ENCODE peak calls at places on chromosomes 16 and 17, in nine cellular contexts. One of them, this sample, is unnamed.
A peak's percentile ranks its signal among the peaks of the same experiment; 100 is the strongest.

GRCh38 chr17:67260051-67260987 is 15.3 kb upstream of the HELZ start:
- DNase-seq in tibial nerve: peak; percentile 94
- DNase-seq in gastrocnemius medialis: peak; percentile 24
- DNase-seq in heart left ventricle: peak; percentile 31
- DNase-seq in HepG2: peak; percentile 77
- DNase-seq in lower leg skin: no peak
- DNase-seq in uterus: peak; percentile 57
- DNase-seq in right lobe of liver: peak; percentile 72
- DNase-seq in A549: peak; percentile 48
- DNase-seq in this sample: no peak

GRCh38 chr16:990516-991291 is 9.1 kb downstream of the SOX8 start:
- DNase-seq in right lobe of liver: no peak
- DNase-seq in A549: no peak
- DNase-seq in lower leg skin: no peak
- DNase-seq in tibial nerve: no peak
- DNase-seq in gastrocnemius medialis: no peak
- DNase-seq in heart left ventricle: no peak
- DNase-seq in uterus: no peak
- DNase-seq in HepG2: no peak
- DNase-seq in this sample: no peak

GRCh38 chr17:35486920-35487727 is 38.6 kb upstream of the SLFN13 start:
- DNase-seq in tibial nerve: peak; percentile 15
- DNase-seq in heart left ventricle: peak; percentile 60
- DNase-seq in A549: no peak
- DNase-seq in gastrocnemius medialis: peak; percentile 20
- DNase-seq in right lobe of liver: peak; percentile 61
- DNase-seq in uterus: peak; percentile 24
- DNase-seq in HepG2: no peak
- DNase-seq in lower leg skin: peak; percentile 91
- DNase-seq in this sample: no peak

GRCh38 chr17:2905269-2905668 is 109.0 kb downstream of the RAP1GAP2 start:
- DNase-seq in right lobe of liver: no peak
- DNase-seq in gastrocnemius medialis: no peak
- DNase-seq in uterus: no peak
- DNase-seq in HepG2: no peak
- DNase-seq in heart left ventricle: peak; percentile 91
- DNase-seq in tibial nerve: no peak
- DNase-seq in lower leg skin: no peak
- DNase-seq in A549: no peak
- DNase-seq in this sample: no peak

GRCh38 chr17:82952019-82952418 is 112.2 kb upstream of the ZNF750 start:
- DNase-seq in right lobe of liver: peak; percentile 37
- DNase-seq in A549: no peak
- DNase-seq in lower leg skin: peak; percentile 56
- DNase-seq in HepG2: no peak
- DNase-seq in heart left ventricle: no peak
- DNase-seq in uterus: no peak
- DNase-seq in tibial nerve: no peak
- DNase-seq in gastrocnemius medialis: no peak
- DNase-seq in this sample: no peak

GRCh38 chr17:64326420-64327054 is 63.5 kb upstream of the TEX2 start:
- DNase-seq in uterus: peak; percentile 79
- DNase-seq in tibial nerve: peak; percentile 75
- DNase-seq in lower leg skin: peak; percentile 95
- DNase-seq in A549: peak; percentile 38
- DNase-seq in HepG2: peak; percentile 63
- DNase-seq in heart left ventricle: peak; percentile 90
- DNase-seq in gastrocnemius medialis: peak; percentile 73
- DNase-seq in right lobe of liver: peak; percentile 81
- DNase-seq in this sample: peak; percentile 96

GRCh38 chr17:72560303-72561247 is 439.8 kb downstream of the SOX9 start:
- DNase-seq in right lobe of liver: no peak
- DNase-seq in tibial nerve: no peak
- DNase-seq in gastrocnemius medialis: no peak
- DNase-seq in lower leg skin: no peak
- DNase-seq in HepG2: peak; percentile 68
- DNase-seq in uterus: no peak
- DNase-seq in A549: peak; percentile 87
- DNase-seq in heart left ventricle: no peak
- DNase-seq in this sample: no peak

GRCh38 chr17:76145231-76146052 is 4.4 kb upstream of the FOXJ1 start:
- DNase-seq in heart left ventricle: no peak
- DNase-seq in uterus: no peak
- DNase-seq in tibial nerve: no peak
- DNase-seq in lower leg skin: no peak
- DNase-seq in right lobe of liver: no peak
- DNase-seq in A549: no peak
- DNase-seq in HepG2: no peak
- DNase-seq in gastrocnemius medialis: no peak
- DNase-seq in this sample: no peak

GRCh38 chr16:82070656-82071369 is 35.8 kb downstream of the HSD17B2 start:
- DNase-seq in gastrocnemius medialis: no peak
- DNase-seq in A549: peak; percentile 6
- DNase-seq in lower leg skin: no peak
- DNase-seq in tibial nerve: no peak
- DNase-seq in HepG2: no peak
- DNase-seq in uterus: no peak
- DNase-seq in right lobe of liver: no peak
- DNase-seq in heart left ventricle: no peak
- DNase-seq in this sample: no peak

GRCh38 chr17:14630025-14630424 is 329.1 kb downstream of the HS3ST3B1 start:
- DNase-seq in lower leg skin: no peak
- DNase-seq in uterus: no peak
- DNase-seq in HepG2: no peak
- DNase-seq in gastrocnemius medialis: no peak
- DNase-seq in right lobe of liver: no peak
- DNase-seq in heart left ventricle: no peak
- DNase-seq in tibial nerve: no peak
- DNase-seq in A549: no peak
- DNase-seq in this sample: no peak

GRCh38 chr17:65930140-65930715 is 261.7 kb downstream of the CEP112 start:
- DNase-seq in gastrocnemius medialis: no peak
- DNase-seq in right lobe of liver: no peak
- DNase-seq in A549: no peak
- DNase-seq in HepG2: no peak
- DNase-seq in lower leg skin: no peak
- DNase-seq in uterus: no peak
- DNase-seq in tibial nerve: no peak
- DNase-seq in heart left ventricle: no peak
- DNase-seq in this sample: no peak

GRCh38 chr16:68700120-68700519 is 37.0 kb upstream of the CDH1 start:
- DNase-seq in gastrocnemius medialis: no peak
- DNase-seq in tibial nerve: no peak
- DNase-seq in lower leg skin: no peak
- DNase-seq in heart left ventricle: no peak
- DNase-seq in HepG2: peak; percentile 15
- DNase-seq in uterus: no peak
- DNase-seq in A549: no peak
- DNase-seq in right lobe of liver: no peak
- DNase-seq in this sample: no peak

GRCh38 chr16:48592839-48593429 is 17.0 kb downstream of the N4BP1 start:
- DNase-seq in right lobe of liver: no peak
- DNase-seq in uterus: no peak
- DNase-seq in heart left ventricle: no peak
- DNase-seq in A549: peak; percentile 51
- DNase-seq in lower leg skin: no peak
- DNase-seq in HepG2: no peak
- DNase-seq in tibial nerve: no peak
- DNase-seq in gastrocnemius medialis: no peak
- DNase-seq in this sample: no peak

DNA sequence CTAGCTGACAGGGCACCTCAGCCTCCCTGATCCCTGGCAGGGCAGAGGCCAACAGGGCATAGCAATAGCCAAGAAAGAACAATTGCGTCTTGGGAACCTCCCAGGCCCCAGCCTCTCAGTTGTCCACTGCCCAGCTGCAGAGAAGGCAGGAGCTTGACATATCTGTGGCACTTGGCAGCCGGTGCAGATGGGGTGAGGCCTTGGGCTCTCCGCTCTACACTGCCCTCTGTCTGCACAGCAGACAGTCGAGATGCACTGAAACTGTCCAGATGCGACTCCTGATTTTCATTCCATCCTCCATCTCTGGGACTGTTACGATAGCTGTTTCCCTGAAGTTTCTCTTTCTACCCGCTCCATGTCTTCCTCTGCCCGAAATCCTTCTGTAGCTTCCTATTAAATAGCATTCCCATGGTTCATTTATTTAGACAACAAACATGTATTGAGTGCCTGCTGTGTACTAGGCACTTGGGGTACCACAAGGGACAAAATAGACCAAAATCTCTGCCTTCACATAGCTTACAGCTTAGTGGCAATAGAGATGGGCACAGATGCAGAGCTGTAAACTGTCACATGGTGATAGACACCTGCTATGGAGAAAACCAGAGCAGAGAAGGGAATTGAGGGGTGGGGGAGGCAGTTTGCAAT is 3.3 kb downstream of the POLR3E start:
- DNase-seq in gastrocnemius medialis: peak; percentile 73
- DNase-seq in tibial nerve: peak; percentile 36
- DNase-seq in lower leg skin: no peak
- DNase-seq in uterus: no peak
- DNase-seq in A549: peak; percentile 71
- DNase-seq in heart left ventricle: peak; percentile 81
- DNase-seq in HepG2: peak; percentile 58
- DNase-seq in right lobe of liver: peak; percentile 79
- DNase-seq in this sample: no peak
- TF ChIP-seq CTCF in gastrocnemius medialis: peak; percentile 25
- TF ChIP-seq CTCF in tibial nerve: peak; percentile 38
- TF ChIP-seq CTCF in lower leg skin: no peak
- TF ChIP-seq CTCF in uterus: peak; percentile 21
- TF ChIP-seq CTCF in A549: peak; percentile 74
- TF ChIP-seq CTCF in heart left ventricle: peak; percentile 60
- TF ChIP-seq CTCF in HepG2: peak; percentile 79
- TF ChIP-seq CTCF in right lobe of liver: peak; percentile 74
- TF ChIP-seq CTCF in this sample: no peak

GRCh38 chr17:78313735-78314648 is 45.9 kb downstream of the SOCS3 start:
- DNase-seq in gastrocnemius medialis: peak; percentile 50
- DNase-seq in heart left ventricle: peak; percentile 81
- DNase-seq in right lobe of liver: peak; percentile 87
- DNase-seq in A549: peak; percentile 95
- DNase-seq in uterus: peak; percentile 66
- DNase-seq in HepG2: peak; percentile 57
- DNase-seq in tibial nerve: no peak
- DNase-seq in lower leg skin: peak; percentile 94
- DNase-seq in this sample: no peak
- TF ChIP-seq POLR2A in gastrocnemius medialis: peak; percentile 7
- TF ChIP-seq POLR2A in heart left ventricle: no peak
- TF ChIP-seq POLR2A in right lobe of liver: peak; percentile 78
- TF ChIP-seq POLR2A in A549: peak; percentile 64
- TF ChIP-seq POLR2A in uterus: no peak
- TF ChIP-seq POLR2A in HepG2: no peak
- TF ChIP-seq POLR2A in tibial nerve: no peak
- TF ChIP-seq POLR2A in lower leg skin: no peak
- TF ChIP-seq POLR2A in this sample: no peak

DNA sequence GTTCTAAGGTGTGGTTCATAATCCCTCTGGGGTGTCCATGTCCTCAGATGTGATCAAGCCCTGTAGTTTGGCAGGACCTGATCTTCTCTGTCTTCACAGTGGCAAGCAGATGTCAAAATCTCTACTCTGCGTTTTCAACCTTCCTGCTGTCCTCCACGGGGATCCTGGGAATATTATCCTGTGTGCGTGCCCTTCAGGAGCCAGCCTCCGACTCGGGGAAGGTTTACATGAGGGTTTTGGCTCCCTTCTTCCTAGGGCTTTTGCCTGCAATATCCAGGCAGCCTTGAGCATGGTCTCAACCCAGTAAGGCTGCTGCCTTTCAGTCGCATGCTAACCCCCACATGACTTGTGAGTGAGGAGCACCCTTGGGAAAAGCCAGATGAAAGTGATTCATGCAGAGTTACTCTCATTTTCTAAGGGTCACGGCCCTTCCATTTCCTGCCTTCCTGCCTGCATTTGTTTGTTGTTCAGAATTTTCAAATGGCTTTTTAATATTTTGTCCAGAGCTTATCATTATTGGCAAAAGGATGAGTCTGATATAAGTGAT is 202.2 kb upstream of the CHMP6 start:
- DNase-seq in uterus: peak; percentile 70
- DNase-seq in A549: peak; percentile 57
- DNase-seq in heart left ventricle: peak; percentile 47
- DNase-seq in right lobe of liver: no peak
- DNase-seq in lower leg skin: peak; percentile 85
- DNase-seq in gastrocnemius medialis: peak; percentile 56
- DNase-seq in tibial nerve: peak; percentile 60
- DNase-seq in HepG2: no peak
- DNase-seq in this sample: no peak
- TF ChIP-seq CTCF in uterus: no peak
- TF ChIP-seq CTCF in A549: no peak
- TF ChIP-seq CTCF in heart left ventricle: no peak
- TF ChIP-seq CTCF in right lobe of liver: no peak
- TF ChIP-seq CTCF in lower leg skin: no peak
- TF ChIP-seq CTCF in gastrocnemius medialis: no peak
- TF ChIP-seq CTCF in tibial nerve: no peak
- TF ChIP-seq CTCF in HepG2: no peak
- TF ChIP-seq CTCF in this sample: no peak

GRCh38 chr17:57461082-57461481 is 204.8 kb downstream of the MSI2 start:
- DNase-seq in tibial nerve: no peak
- DNase-seq in gastrocnemius medialis: peak; percentile 68
- DNase-seq in HepG2: no peak
- DNase-seq in lower leg skin: no peak
- DNase-seq in uterus: no peak
- DNase-seq in A549: no peak
- DNase-seq in heart left ventricle: no peak
- DNase-seq in right lobe of liver: peak; percentile 35
- DNase-seq in this sample: no peak
- TF ChIP-seq POLR2A in tibial nerve: no peak
- TF ChIP-seq POLR2A in gastrocnemius medialis: no peak
- TF ChIP-seq POLR2A in HepG2: no peak
- TF ChIP-seq POLR2A in lower leg skin: no peak
- TF ChIP-seq POLR2A in uterus: no peak
- TF ChIP-seq POLR2A in A549: no peak
- TF ChIP-seq POLR2A in heart left ventricle: no peak
- TF ChIP-seq POLR2A in right lobe of liver: no peak
- TF ChIP-seq POLR2A in this sample: no peak

GRCh38 chr17:74134991-74135390 is 68.5 kb upstream of the RPL38 start:
- DNase-seq in uterus: no peak
- DNase-seq in lower leg skin: no peak
- DNase-seq in heart left ventricle: no peak
- DNase-seq in A549: no peak
- DNase-seq in gastrocnemius medialis: no peak
- DNase-seq in tibial nerve: no peak
- DNase-seq in right lobe of liver: no peak
- DNase-seq in HepG2: no peak
- DNase-seq in this sample: no peak
- TF ChIP-seq CTCF in uterus: no peak
- TF ChIP-seq CTCF in lower leg skin: no peak
- TF ChIP-seq CTCF in heart left ventricle: no peak
- TF ChIP-seq CTCF in A549: no peak
- TF ChIP-seq CTCF in gastrocnemius medialis: no peak
- TF ChIP-seq CTCF in tibial nerve: no peak
- TF ChIP-seq CTCF in right lobe of liver: no peak
- TF ChIP-seq CTCF in HepG2: no peak
- TF ChIP-seq CTCF in this sample: no peak

GRCh38 chr16:2009791-2010510 is at the start of gene ZNF598:
- DNase-seq in heart left ventricle: peak; percentile 90
- DNase-seq in uterus: peak; percentile 70
- DNase-seq in A549: peak; percentile 93
- DNase-seq in lower leg skin: peak; percentile 94
- DNase-seq in tibial nerve: peak; percentile 52
- DNase-seq in gastrocnemius medialis: peak; percentile 75
- DNase-seq in right lobe of liver: peak; percentile 89
- DNase-seq in HepG2: peak; percentile 73
- DNase-seq in this sample: no peak
- TF ChIP-seq POLR2A in heart left ventricle: no peak
- TF ChIP-seq POLR2A in uterus: peak; percentile 66
- TF ChIP-seq POLR2A in A549: peak; percentile 81
- TF ChIP-seq POLR2A in lower leg skin: no peak
- TF ChIP-seq POLR2A in tibial nerve: peak; percentile 85
- TF ChIP-seq POLR2A in gastrocnemius medialis: peak; percentile 85
- TF ChIP-seq POLR2A in right lobe of liver: peak; percentile 93
- TF ChIP-seq POLR2A in HepG2: peak; percentile 85
- TF ChIP-seq POLR2A in this sample: no peak